ENCODE peak calls at places on chromosome 11, in eight cellular contexts. One of them, this sample, is unnamed.
A peak's percentile ranks its signal among the peaks of the same experiment; 100 is the strongest.

GRCh38 chr11:199782-200181 is 6.9 kb downstream of the SCGB1C1 start:
- DNase-seq in left ventricle myocardium inferior: no peak
- DNase-seq in heart left ventricle: no peak
- DNase-seq in RWPE1: no peak
- DNase-seq in Peyer's patch: peak; percentile 45
- DNase-seq in thoracic aorta: no peak
- DNase-seq in cardiac muscle cell: no peak
- DNase-seq in upper lobe of right lung: peak; percentile 55
- DNase-seq in this sample: no peak

GRCh38 chr11:110903830-110904229 is 191.6 kb upstream of the ARHGAP20 start:
- DNase-seq in upper lobe of right lung: no peak
- DNase-seq in thoracic aorta: no peak
- DNase-seq in cardiac muscle cell: no peak
- DNase-seq in left ventricle myocardium inferior: no peak
- DNase-seq in RWPE1: no peak
- DNase-seq in heart left ventricle: no peak
- DNase-seq in Peyer's patch: no peak
- DNase-seq in this sample: no peak

GRCh38 chr11:133911169-133911568 is 45.6 kb downstream of the IGSF9B start:
- DNase-seq in Peyer's patch: no peak
- DNase-seq in cardiac muscle cell: no peak
- DNase-seq in upper lobe of right lung: no peak
- DNase-seq in left ventricle myocardium inferior: no peak
- DNase-seq in RWPE1: no peak
- DNase-seq in thoracic aorta: no peak
- DNase-seq in heart left ventricle: no peak
- DNase-seq in this sample: no peak

GRCh38 chr11:111631034-111631665 is 28.9 kb downstream of the SIK2 start:
- DNase-seq in RWPE1: no peak
- DNase-seq in left ventricle myocardium inferior: no peak
- DNase-seq in thoracic aorta: no peak
- DNase-seq in cardiac muscle cell: no peak
- DNase-seq in upper lobe of right lung: no peak
- DNase-seq in heart left ventricle: no peak
- DNase-seq in Peyer's patch: no peak
- DNase-seq in this sample: no peak

GRCh38 chr11:114236829-114237228 is 59.4 kb upstream of the NNMT start:
- DNase-seq in cardiac muscle cell: no peak
- DNase-seq in upper lobe of right lung: no peak
- DNase-seq in RWPE1: peak; percentile 24
- DNase-seq in heart left ventricle: no peak
- DNase-seq in thoracic aorta: no peak
- DNase-seq in left ventricle myocardium inferior: no peak
- DNase-seq in Peyer's patch: no peak
- DNase-seq in this sample: no peak

GRCh38 chr11:93567406-93567819 is 24.2 kb upstream of the SMCO4 start:
- DNase-seq in thoracic aorta: peak; percentile 77
- DNase-seq in left ventricle myocardium inferior: peak; percentile 74
- DNase-seq in Peyer's patch: no peak
- DNase-seq in upper lobe of right lung: no peak
- DNase-seq in cardiac muscle cell: no peak
- DNase-seq in RWPE1: no peak
- DNase-seq in heart left ventricle: peak; percentile 86
- DNase-seq in this sample: no peak

GRCh38 chr11:108122166-108122628 is 830 bp downstream of the ACAT1 start:
- DNase-seq in left ventricle myocardium inferior: no peak
- DNase-seq in cardiac muscle cell: no peak
- DNase-seq in upper lobe of right lung: no peak
- DNase-seq in RWPE1: no peak
- DNase-seq in heart left ventricle: no peak
- DNase-seq in Peyer's patch: no peak
- DNase-seq in thoracic aorta: no peak
- DNase-seq in this sample: no peak

GRCh38 chr11:118241191-118242098 is 10.7 kb downstream of the MPZL3 start:
- DNase-seq in heart left ventricle: peak; percentile 46
- DNase-seq in Peyer's patch: peak; percentile 76
- DNase-seq in left ventricle myocardium inferior: no peak
- DNase-seq in upper lobe of right lung: no peak
- DNase-seq in thoracic aorta: no peak
- DNase-seq in cardiac muscle cell: no peak
- DNase-seq in RWPE1: peak; percentile 79
- DNase-seq in this sample: peak; percentile 83

GRCh38 chr11:9330387-9331384 is 16.3 kb upstream of the TMEM41B start:
- DNase-seq in cardiac muscle cell: no peak
- DNase-seq in upper lobe of right lung: no peak
- DNase-seq in left ventricle myocardium inferior: no peak
- DNase-seq in Peyer's patch: no peak
- DNase-seq in RWPE1: peak; percentile 19
- DNase-seq in heart left ventricle: no peak
- DNase-seq in thoracic aorta: no peak
- DNase-seq in this sample: no peak

GRCh38 chr11:47331454-47332302 is 20.8 kb downstream of the MYBPC3 start:
- DNase-seq in left ventricle myocardium inferior: no peak
- DNase-seq in cardiac muscle cell: no peak
- DNase-seq in upper lobe of right lung: no peak
- DNase-seq in Peyer's patch: no peak
- DNase-seq in RWPE1: no peak
- DNase-seq in thoracic aorta: no peak
- DNase-seq in heart left ventricle: no peak
- DNase-seq in this sample: no peak

GRCh38 chr11:112656772-112657428 is 304.3 kb upstream of the NCAM1 start:
- DNase-seq in Peyer's patch: no peak
- DNase-seq in upper lobe of right lung: no peak
- DNase-seq in heart left ventricle: no peak
- DNase-seq in cardiac muscle cell: no peak
- DNase-seq in left ventricle myocardium inferior: no peak
- DNase-seq in RWPE1: peak; percentile 54
- DNase-seq in thoracic aorta: no peak
- DNase-seq in this sample: peak; percentile 40

GRCh38 chr11:28296426-28296825 is 188.2 kb downstream of the METTL15 start:
- DNase-seq in thoracic aorta: no peak
- DNase-seq in upper lobe of right lung: no peak
- DNase-seq in left ventricle myocardium inferior: no peak
- DNase-seq in Peyer's patch: no peak
- DNase-seq in cardiac muscle cell: no peak
- DNase-seq in heart left ventricle: no peak
- DNase-seq in RWPE1: no peak
- DNase-seq in this sample: no peak

GRCh38 chr11:43709689-43710088 is 29.2 kb downstream of the HSD17B12 start:
- DNase-seq in upper lobe of right lung: no peak
- DNase-seq in RWPE1: no peak
- DNase-seq in left ventricle myocardium inferior: no peak
- DNase-seq in heart left ventricle: no peak
- DNase-seq in Peyer's patch: no peak
- DNase-seq in cardiac muscle cell: no peak
- DNase-seq in thoracic aorta: no peak
- DNase-seq in this sample: no peak

GRCh38 chr11:117095301-117096139 is 2.7 kb downstream of the SIK3 start:
- DNase-seq in upper lobe of right lung: no peak
- DNase-seq in cardiac muscle cell: no peak
- DNase-seq in Peyer's patch: no peak
- DNase-seq in RWPE1: no peak
- DNase-seq in heart left ventricle: no peak
- DNase-seq in thoracic aorta: no peak
- DNase-seq in left ventricle myocardium inferior: no peak
- DNase-seq in this sample: no peak

DNA sequence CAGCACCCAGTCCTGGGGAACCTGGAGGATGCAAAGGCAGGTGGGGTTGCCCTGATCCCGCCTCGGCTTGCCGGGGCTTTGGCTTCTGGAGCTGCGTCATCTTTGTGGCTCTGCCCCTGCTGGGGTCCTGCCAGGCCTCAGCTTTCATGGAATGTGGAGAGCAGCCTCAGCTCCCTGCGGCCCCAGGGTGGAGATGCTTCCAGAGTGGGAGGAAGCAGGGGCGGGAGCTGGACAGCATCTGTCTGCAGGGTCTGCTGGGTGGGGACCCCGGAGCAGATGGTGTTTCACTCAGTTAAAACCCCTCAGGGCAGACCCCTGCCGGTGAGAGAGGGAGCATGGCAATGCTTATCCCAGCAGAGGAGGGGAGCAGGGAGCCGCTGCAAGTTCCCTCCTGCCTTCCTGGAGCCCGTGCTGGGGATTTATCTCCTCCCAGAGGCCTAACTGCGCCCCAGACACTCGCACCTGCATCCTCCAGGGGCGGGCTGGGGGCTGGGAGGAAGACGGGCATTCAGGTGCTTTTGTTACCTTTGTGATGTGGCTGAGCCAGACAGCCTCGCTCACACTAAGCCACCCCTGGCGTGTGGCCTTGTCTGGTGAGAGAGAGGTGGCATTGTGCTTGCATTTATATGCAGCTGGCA is 15.7 kb downstream of the GRIK4 start:
- DNase-seq in upper lobe of right lung: no peak
- DNase-seq in thoracic aorta: no peak
- DNase-seq in heart left ventricle: no peak
- DNase-seq in cardiac muscle cell: no peak
- DNase-seq in Peyer's patch: no peak
- DNase-seq in RWPE1: no peak
- DNase-seq in left ventricle myocardium inferior: peak; percentile 36
- DNase-seq in this sample: no peak
- H3K27ac ChIP-seq in upper lobe of right lung: no peak overlapping the region
- H3K27ac ChIP-seq in thoracic aorta: no peak overlapping the region
- H3K27ac ChIP-seq in heart left ventricle: no peak overlapping the region
- H3K27ac ChIP-seq in cardiac muscle cell: no peak overlapping the region
- H3K27ac ChIP-seq in Peyer's patch: no peak overlapping the region
- H3K27ac ChIP-seq in RWPE1: no peak overlapping the region
- H3K27ac ChIP-seq in left ventricle myocardium inferior: no peak overlapping the region
- H3K27ac ChIP-seq in this sample: no peak overlapping the region

GRCh38 chr11:12075291-12075690 is 35.1 kb upstream of the MICAL2 start:
- DNase-seq in cardiac muscle cell: no peak
- DNase-seq in thoracic aorta: no peak
- DNase-seq in left ventricle myocardium inferior: no peak
- DNase-seq in upper lobe of right lung: no peak
- DNase-seq in RWPE1: no peak
- DNase-seq in heart left ventricle: no peak
- DNase-seq in Peyer's patch: no peak
- DNase-seq in this sample: no peak
- H3K27ac ChIP-seq in cardiac muscle cell: no peak overlapping the region
- H3K27ac ChIP-seq in thoracic aorta: peak overlapping the region; percentile 92
- H3K27ac ChIP-seq in left ventricle myocardium inferior: no peak overlapping the region
- H3K27ac ChIP-seq in upper lobe of right lung: no peak overlapping the region
- H3K27ac ChIP-seq in RWPE1: peak overlapping the region; percentile 50
- H3K27ac ChIP-seq in heart left ventricle: no peak overlapping the region
- H3K27ac ChIP-seq in Peyer's patch: peak overlapping the region; percentile 47
- H3K27ac ChIP-seq in this sample: peak overlapping the region; percentile 93

DNA sequence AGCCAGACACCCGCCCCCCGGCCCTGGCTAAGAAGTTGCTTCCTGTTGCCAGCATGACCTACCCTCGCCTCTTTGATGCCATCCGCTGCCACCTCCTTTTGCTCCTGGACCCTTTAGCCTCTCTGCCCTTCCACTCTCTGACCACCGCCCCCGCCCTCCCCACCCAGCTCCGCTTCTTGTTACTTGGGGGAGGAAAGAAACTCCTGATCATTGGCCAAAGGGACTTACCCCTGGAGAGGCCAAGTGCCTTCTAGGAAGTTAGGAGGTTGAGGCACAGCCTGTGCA is at the start of gene PRR33:
- DNase-seq in upper lobe of right lung: no peak
- DNase-seq in RWPE1: no peak
- DNase-seq in thoracic aorta: no peak
- DNase-seq in left ventricle myocardium inferior: no peak
- DNase-seq in heart left ventricle: no peak
- DNase-seq in cardiac muscle cell: no peak
- DNase-seq in Peyer's patch: no peak
- DNase-seq in this sample: no peak
- H3K27ac ChIP-seq in upper lobe of right lung: no peak within 1 kb of the TSS
- H3K27ac ChIP-seq in RWPE1: peak within 1 kb of the TSS; percentile 72
- H3K27ac ChIP-seq in thoracic aorta: no peak within 1 kb of the TSS
- H3K27ac ChIP-seq in left ventricle myocardium inferior: peak within 1 kb of the TSS; percentile 51
- H3K27ac ChIP-seq in heart left ventricle: peak within 1 kb of the TSS; percentile 46
- H3K27ac ChIP-seq in cardiac muscle cell: no peak within 1 kb of the TSS
- H3K27ac ChIP-seq in Peyer's patch: no peak within 1 kb of the TSS
- H3K27ac ChIP-seq in this sample: no peak within 1 kb of the TSS

DNA sequence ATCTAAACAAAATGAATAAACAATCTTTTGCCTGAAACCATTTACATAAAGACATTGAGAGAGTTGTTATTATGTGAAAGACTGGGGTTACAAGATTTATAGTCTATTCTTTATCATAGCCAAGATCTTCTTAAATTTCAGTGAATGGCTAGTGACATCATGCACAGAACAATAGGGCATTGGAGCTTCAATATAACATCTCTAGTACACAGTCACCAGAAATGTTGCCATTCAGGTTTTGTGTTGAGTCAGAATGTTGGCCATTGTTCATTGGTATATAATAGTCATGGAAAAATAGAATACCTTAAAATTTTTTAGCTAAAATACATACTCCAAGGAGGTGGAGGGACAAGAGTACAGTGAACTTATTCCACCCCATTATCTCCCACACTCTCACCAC is 44.3 kb downstream of the SLC5A12 start:
- DNase-seq in heart left ventricle: no peak
- DNase-seq in upper lobe of right lung: no peak
- DNase-seq in RWPE1: peak; percentile 19
- DNase-seq in Peyer's patch: no peak
- DNase-seq in cardiac muscle cell: no peak
- DNase-seq in thoracic aorta: no peak
- DNase-seq in left ventricle myocardium inferior: no peak
- DNase-seq in this sample: peak; percentile 84
- H3K27ac ChIP-seq in heart left ventricle: no peak overlapping the region
- H3K27ac ChIP-seq in upper lobe of right lung: no peak overlapping the region
- H3K27ac ChIP-seq in RWPE1: no peak overlapping the region
- H3K27ac ChIP-seq in Peyer's patch: no peak overlapping the region
- H3K27ac ChIP-seq in cardiac muscle cell: no peak overlapping the region
- H3K27ac ChIP-seq in thoracic aorta: no peak overlapping the region
- H3K27ac ChIP-seq in left ventricle myocardium inferior: no peak overlapping the region
- H3K27ac ChIP-seq in this sample: peak overlapping the region; percentile 79

DNA sequence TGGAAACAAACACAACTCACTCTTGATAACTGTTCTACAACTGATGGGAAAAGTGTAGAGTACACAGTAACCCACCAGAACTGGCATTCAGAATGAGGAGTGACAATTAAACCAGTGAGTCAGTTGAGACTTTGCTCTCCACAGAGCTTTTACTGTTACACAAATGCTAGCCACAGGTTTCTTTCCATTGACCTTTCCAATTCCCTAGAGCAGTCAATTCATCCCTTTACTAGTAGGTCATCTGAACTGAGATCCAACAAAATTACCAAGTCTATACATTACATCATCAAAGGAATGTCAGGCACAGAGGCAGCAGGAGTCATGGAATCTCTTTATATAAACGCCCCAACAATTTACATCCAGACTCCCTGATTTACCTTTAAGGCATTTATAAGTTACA is 65.9 kb downstream of the PHF21A start:
- DNase-seq in Peyer's patch: no peak
- DNase-seq in RWPE1: no peak
- DNase-seq in cardiac muscle cell: no peak
- DNase-seq in left ventricle myocardium inferior: no peak
- DNase-seq in heart left ventricle: no peak
- DNase-seq in thoracic aorta: no peak
- DNase-seq in upper lobe of right lung: no peak
- DNase-seq in this sample: no peak
- H3K27ac ChIP-seq in Peyer's patch: no peak overlapping the region
- H3K27ac ChIP-seq in RWPE1: no peak overlapping the region
- H3K27ac ChIP-seq in cardiac muscle cell: no peak overlapping the region
- H3K27ac ChIP-seq in left ventricle myocardium inferior: no peak overlapping the region
- H3K27ac ChIP-seq in heart left ventricle: no peak overlapping the region
- H3K27ac ChIP-seq in thoracic aorta: no peak overlapping the region
- H3K27ac ChIP-seq in upper lobe of right lung: no peak overlapping the region
- H3K27ac ChIP-seq in this sample: no peak overlapping the region